ENCODE peak calls at places on chromosomes 11 and 22, in eight cellular contexts. S is GM12864, K is thoracic aorta, Q is kidney, U is astrocyte of the spinal cord, F is mucosa of descending colon, Z is left ventricle myocardium inferior, L is astrocyte. M is an unnamed sample.

GRCh38 chr11:16154715-16155396 is 201.5 kb downstream of the SOX6 start:
- DNase-seq in K (no peak), Q (no peak), L (peak; percentile 48), Z (no peak), F (no peak), S (no peak), U (peak; percentile 32), M (no peak)

GRCh38 chr11:122642472-122642922 is 13.0 kb upstream of the UBASH3B start:
- DNase-seq in K (no peak), S (no peak), F (no peak), Q (no peak), Z (no peak), U (peak; percentile 84), L (peak; percentile 98), M (peak; percentile 94)

GRCh38 chr11:6615882-6616585 is 3.2 kb downstream of the TPP1 start:
- DNase-seq in K (no peak), F (no peak), U (peak; percentile 23), Z (no peak), Q (no peak), S (no peak), L (no peak), M (no peak)

GRCh38 chr22:24156146-24156914 is 25.0 kb upstream of the SUSD2 start:
- DNase-seq in L (peak; percentile 33), F (no peak), Q (no peak), Z (peak; percentile 39), S (no peak), U (peak; percentile 48), K (no peak), M (peak; percentile 32)

GRCh38 chr11:103601230-103601846 is 435.1 kb upstream of the DDI1 start:
- DNase-seq in Q (no peak), Z (no peak), U (peak; percentile 65), S (no peak), L (peak; percentile 38), F (peak; percentile 21), K (no peak), M (peak; percentile 79)

GRCh38 chr22:23387827-23388491 is 192.1 kb downstream of the IGLL1 start:
- DNase-seq in U (no peak), L (no peak), S (no peak), Z (no peak), F (no peak), K (no peak), Q (peak; percentile 78), M (no peak)

GRCh38 chr11:30801357-30801756 is 215.2 kb upstream of the MPPED2 start:
- DNase-seq in L (no peak), F (no peak), Q (no peak), K (no peak), U (no peak), S (no peak), Z (no peak), M (no peak)

GRCh38 chr11:13333456-13333957 is 55.9 kb downstream of the BMAL1 start:
- DNase-seq in K (no peak), Q (no peak), S (no peak), F (peak; percentile 74), L (peak; percentile 51), U (peak; percentile 57), Z (no peak), M (no peak)

GRCh38 chr11:31640611-31641010 is 131.0 kb downstream of the ELP4 start:
- DNase-seq in F (no peak), Q (no peak), Z (no peak), L (no peak), U (no peak), S (no peak), K (no peak), M (no peak)

GRCh38 chr11:23932485-23932898 is 564.4 kb upstream of the LUZP2 start:
- DNase-seq in F (no peak), Q (no peak), K (no peak), Z (no peak), U (peak; percentile 49), L (peak; percentile 80), S (no peak), M (peak; percentile 75)

GRCh38 chr11:69587454-69588081 is 53.4 kb upstream of the CCND1 start:
- DNase-seq in Z (no peak), U (peak; percentile 36), Q (no peak), S (no peak), K (no peak), F (no peak), L (peak; percentile 58), M (peak; percentile 30)

GRCh38 chr22:39622881-39623367 is 52.4 kb downstream of the CACNA1I start:
- DNase-seq in L (no peak), U (no peak), F (peak; percentile 81), S (no peak), Z (peak; percentile 52), K (no peak), Q (peak; percentile 75), M (peak; percentile 16)

GRCh38 chr11:73465019-73465675 is 88.9 kb downstream of the RELT start:
- DNase-seq in U (no peak), L (peak; percentile 30), Z (no peak), S (no peak), Q (no peak), K (no peak), F (no peak), M (peak; percentile 47)

GRCh38 chr11:108568183-108568858 is 25.2 kb downstream of the EXPH5 start:
- DNase-seq in Z (peak; percentile 16), S (no peak), L (no peak), F (no peak), Q (no peak), U (no peak), K (no peak), M (no peak)

GRCh38 chr11:134639586-134640330 is 227.7 kb upstream of the B3GAT1 start:
- DNase-seq in K (no peak), U (no peak), Z (no peak), S (no peak), L (no peak), Q (no peak), F (peak; percentile 73), M (no peak)

GRCh38 chr11:10748241-10748640 is 2.8 kb upstream of the CTR9 start:
- DNase-seq in K (no peak), S (no peak), Z (no peak), U (no peak), L (no peak), Q (no peak), F (no peak), M (no peak)

GRCh38 chr11:2484576-2485125 is 39.8 kb downstream of the KCNQ1 start:
- DNase-seq in S (no peak), Z (no peak), L (no peak), U (no peak), K (no peak), F (no peak), Q (no peak), M (no peak)

GRCh38 chr11:22341582-22341919 is 3.4 kb downstream of the SLC17A6 start:
- DNase-seq in S (no peak), Q (no peak), L (no peak), K (no peak), Z (no peak), U (no peak), F (no peak), M (no peak)
- H3K4me3 ChIP-seq in S (no peak overlapping the region), Q (no peak overlapping the region), L (no peak overlapping the region), K (no peak overlapping the region), Z (no peak overlapping the region), U (no peak overlapping the region), F (no peak overlapping the region), M (no peak overlapping the region)

GRCh38 chr11:197741-198235 is 4.9 kb downstream of the SCGB1C1 start:
- DNase-seq in F (no peak), S (no peak), U (no peak), Z (no peak), L (no peak), K (no peak), Q (peak; percentile 59), M (no peak)

GRCh38 chr11:198236-198806 is 5.4 kb downstream of the SCGB1C1 start:
- DNase-seq in L (no peak), K (no peak), Q (peak; percentile 75), F (no peak), S (no peak), Z (no peak), U (no peak), M (no peak)

GRCh38 chr11:200224-201003 is 6.8 kb downstream of the BET1L start:
- DNase-seq in U (no peak), K (no peak), L (no peak), Z (no peak), S (no peak), F (no peak), Q (peak; percentile 65), M (no peak)

GRCh38 chr11:199004-199581 is 6.2 kb downstream of the SCGB1C1 start:
- DNase-seq in K (no peak), F (no peak), Z (no peak), Q (peak; percentile 59), S (no peak), U (no peak), L (no peak), M (no peak)

GRCh38 chr11:199782-200181 is 6.9 kb downstream of the SCGB1C1 start:
- DNase-seq in S (no peak), Q (peak; percentile 63), L (no peak), K (no peak), F (no peak), Z (no peak), U (no peak), M (no peak)
- TF ChIP-seq CTCF in S (no peak), Q (no peak), L (no peak), K (no peak), F (no peak), Z (no peak), U (no peak), M (no peak)

GRCh38 chr11:75143420-75143731 is 7.5 kb upstream of the SLCO2B1 start:
- DNase-seq in U (no peak), Z (no peak), F (no peak), S (no peak), Q (no peak), L (no peak), K (no peak), M (no peak)
- H3K4me3 ChIP-seq in U (no peak overlapping the region), Z (no peak overlapping the region), F (no peak overlapping the region), S (no peak overlapping the region), Q (no peak overlapping the region), L (no peak overlapping the region), K (no peak overlapping the region), M (no peak overlapping the region)

GRCh38 chr11:46916251-46916650 is 2.1 kb downstream of the LRP4 start:
- DNase-seq in L (no peak), S (no peak), Q (no peak), K (no peak), U (no peak), F (no peak), Z (no peak), M (no peak)

GRCh38 chr11:46917109-46918086 is 952 bp downstream of the LRP4 start:
- DNase-seq in F (no peak), Z (no peak), K (no peak), U (no peak), L (no peak), Q (no peak), S (no peak), M (no peak)

GRCh38 chr11:46918778-46919513 is 596 bp upstream of the LRP4 start:
- DNase-seq in U (no peak), S (no peak), F (no peak), Q (no peak), Z (no peak), L (no peak), K (no peak), M (no peak)

GRCh38 chr11:46916669-46917108 is 1.7 kb downstream of the LRP4 start:
- DNase-seq in K (no peak), U (peak; percentile 68), S (no peak), L (peak; percentile 63), Q (peak; percentile 83), Z (peak; percentile 70), F (peak; percentile 43), M (peak; percentile 82)

GRCh38 chr11:46918087-46918751 is at the start of gene LRP4:
- DNase-seq in K (no peak), Z (peak; percentile 69), S (no peak), Q (peak; percentile 78), F (peak; percentile 57), U (no peak), L (no peak), M (no peak)
- TF ChIP-seq CTCF in K (no peak), Z (peak; percentile 13), S (no peak), Q (no peak), F (no peak), U (no peak), L (no peak), M (no peak)

M was measured in fibroblast of the aortic adventitia.